ENCODE peak calls at places on chromosomes 11 and 22, in eight cellular contexts. One of them, this sample, is unnamed.
A peak's percentile ranks its signal among the peaks of the same experiment; 100 is the strongest.

GRCh38 chr11:25163421-25163820 is 666.6 kb downstream of the LUZP2 start:
- DNase-seq in effector CD4-positive, alpha-beta T cell: no peak
- DNase-seq in SK-N-DZ: no peak
- DNase-seq in OCI-LY7: no peak
- DNase-seq in H7: no peak
- DNase-seq in NB4: no peak
- DNase-seq in activated naive CD4-positive, alpha-beta T cell treated with anti-CD3 and anti-CD28 coated beads, Interleukin-2, amount 10 ng/mL, durations not matched to agents 7 days and 5 days: no peak
- DNase-seq in fibroblast of villous mesenchyme: no peak
- DNase-seq in this sample: no peak

GRCh38 chr11:34870548-34871209 is 45.5 kb downstream of the APIP start:
- DNase-seq in effector CD4-positive, alpha-beta T cell: no peak
- DNase-seq in SK-N-DZ: no peak
- DNase-seq in OCI-LY7: no peak
- DNase-seq in H7: no peak
- DNase-seq in NB4: no peak
- DNase-seq in activated naive CD4-positive, alpha-beta T cell treated with anti-CD3 and anti-CD28 coated beads, Interleukin-2, amount 10 ng/mL, durations not matched to agents 7 days and 5 days: no peak
- DNase-seq in fibroblast of villous mesenchyme: no peak
- DNase-seq in this sample: no peak

GRCh38 chr11:3195251-3196160 is 23.1 kb downstream of the MRGPRG start:
- DNase-seq in effector CD4-positive, alpha-beta T cell: no peak
- DNase-seq in SK-N-DZ: peak; percentile 62
- DNase-seq in OCI-LY7: no peak
- DNase-seq in H7: peak; percentile 82
- DNase-seq in NB4: peak; percentile 57
- DNase-seq in activated naive CD4-positive, alpha-beta T cell treated with anti-CD3 and anti-CD28 coated beads, Interleukin-2, amount 10 ng/mL, durations not matched to agents 7 days and 5 days: no peak
- DNase-seq in fibroblast of villous mesenchyme: peak; percentile 47
- DNase-seq in this sample: no peak

GRCh38 chr22:27992294-27993165 is 73.5 kb upstream of the PITPNB start:
- DNase-seq in effector CD4-positive, alpha-beta T cell: no peak
- DNase-seq in SK-N-DZ: no peak
- DNase-seq in OCI-LY7: no peak
- DNase-seq in H7: peak; percentile 83
- DNase-seq in NB4: no peak
- DNase-seq in activated naive CD4-positive, alpha-beta T cell treated with anti-CD3 and anti-CD28 coated beads, Interleukin-2, amount 10 ng/mL, durations not matched to agents 7 days and 5 days: peak; percentile 3
- DNase-seq in fibroblast of villous mesenchyme: no peak
- DNase-seq in this sample: no peak

GRCh38 chr22:27554841-27555456 is 246.6 kb downstream of the MN1 start:
- DNase-seq in effector CD4-positive, alpha-beta T cell: no peak
- DNase-seq in SK-N-DZ: no peak
- DNase-seq in OCI-LY7: no peak
- DNase-seq in H7: no peak
- DNase-seq in NB4: no peak
- DNase-seq in activated naive CD4-positive, alpha-beta T cell treated with anti-CD3 and anti-CD28 coated beads, Interleukin-2, amount 10 ng/mL, durations not matched to agents 7 days and 5 days: no peak
- DNase-seq in fibroblast of villous mesenchyme: no peak
- DNase-seq in this sample: no peak

GRCh38 chr11:85628771-85629341 is 463 bp downstream of the TMEM126B start:
- DNase-seq in effector CD4-positive, alpha-beta T cell: no peak
- DNase-seq in SK-N-DZ: no peak
- DNase-seq in OCI-LY7: no peak
- DNase-seq in H7: no peak
- DNase-seq in NB4: no peak
- DNase-seq in activated naive CD4-positive, alpha-beta T cell treated with anti-CD3 and anti-CD28 coated beads, Interleukin-2, amount 10 ng/mL, durations not matched to agents 7 days and 5 days: peak; percentile 25
- DNase-seq in fibroblast of villous mesenchyme: no peak
- DNase-seq in this sample: no peak

GRCh38 chr11:8759634-8760033 is 77.0 kb downstream of the RPL27A start:
- DNase-seq in effector CD4-positive, alpha-beta T cell: no peak
- DNase-seq in SK-N-DZ: no peak
- DNase-seq in OCI-LY7: no peak
- DNase-seq in H7: no peak
- DNase-seq in NB4: no peak
- DNase-seq in activated naive CD4-positive, alpha-beta T cell treated with anti-CD3 and anti-CD28 coated beads, Interleukin-2, amount 10 ng/mL, durations not matched to agents 7 days and 5 days: no peak
- DNase-seq in fibroblast of villous mesenchyme: no peak
- DNase-seq in this sample: no peak

GRCh38 chr11:94511932-94512781 is at the start of gene C11orf97:
- DNase-seq in effector CD4-positive, alpha-beta T cell: no peak
- DNase-seq in SK-N-DZ: peak; percentile 69
- DNase-seq in OCI-LY7: no peak
- DNase-seq in H7: peak; percentile 86
- DNase-seq in NB4: peak; percentile 75
- DNase-seq in activated naive CD4-positive, alpha-beta T cell treated with anti-CD3 and anti-CD28 coated beads, Interleukin-2, amount 10 ng/mL, durations not matched to agents 7 days and 5 days: peak; percentile 70
- DNase-seq in fibroblast of villous mesenchyme: peak; percentile 24
- DNase-seq in this sample: peak; percentile 34

GRCh38 chr11:108680267-108680666 is 15.4 kb downstream of the DDX10 start:
- DNase-seq in effector CD4-positive, alpha-beta T cell: no peak
- DNase-seq in SK-N-DZ: no peak
- DNase-seq in OCI-LY7: no peak
- DNase-seq in H7: no peak
- DNase-seq in NB4: no peak
- DNase-seq in activated naive CD4-positive, alpha-beta T cell treated with anti-CD3 and anti-CD28 coated beads, Interleukin-2, amount 10 ng/mL, durations not matched to agents 7 days and 5 days: no peak
- DNase-seq in fibroblast of villous mesenchyme: peak; percentile 11
- DNase-seq in this sample: no peak

GRCh38 chr22:48441553-48441850 is 1386.2 kb downstream of the BRD1 start:
- DNase-seq in effector CD4-positive, alpha-beta T cell: no peak
- DNase-seq in SK-N-DZ: no peak
- DNase-seq in OCI-LY7: no peak
- DNase-seq in H7: no peak
- DNase-seq in NB4: no peak
- DNase-seq in activated naive CD4-positive, alpha-beta T cell treated with anti-CD3 and anti-CD28 coated beads, Interleukin-2, amount 10 ng/mL, durations not matched to agents 7 days and 5 days: no peak
- DNase-seq in fibroblast of villous mesenchyme: no peak
- DNase-seq in this sample: no peak

GRCh38 chr22:23816552-23816976 is 22.2 kb downstream of the DERL3 start:
- DNase-seq in effector CD4-positive, alpha-beta T cell: no peak
- DNase-seq in SK-N-DZ: no peak
- DNase-seq in OCI-LY7: no peak
- DNase-seq in H7: no peak
- DNase-seq in NB4: no peak
- DNase-seq in activated naive CD4-positive, alpha-beta T cell treated with anti-CD3 and anti-CD28 coated beads, Interleukin-2, amount 10 ng/mL, durations not matched to agents 7 days and 5 days: no peak
- DNase-seq in fibroblast of villous mesenchyme: no peak
- DNase-seq in this sample: no peak

GRCh38 chr11:68263444-68264035 is 8.2 kb downstream of the C11orf24 start:
- DNase-seq in effector CD4-positive, alpha-beta T cell: no peak
- DNase-seq in SK-N-DZ: no peak
- DNase-seq in OCI-LY7: no peak
- DNase-seq in H7: no peak
- DNase-seq in NB4: no peak
- DNase-seq in activated naive CD4-positive, alpha-beta T cell treated with anti-CD3 and anti-CD28 coated beads, Interleukin-2, amount 10 ng/mL, durations not matched to agents 7 days and 5 days: no peak
- DNase-seq in fibroblast of villous mesenchyme: no peak
- DNase-seq in this sample: no peak

GRCh38 chr11:119796363-119797060 is 67.5 kb upstream of the NECTIN1 start:
- DNase-seq in effector CD4-positive, alpha-beta T cell: no peak
- DNase-seq in SK-N-DZ: no peak
- DNase-seq in OCI-LY7: no peak
- DNase-seq in H7: peak; percentile 65
- DNase-seq in NB4: no peak
- DNase-seq in activated naive CD4-positive, alpha-beta T cell treated with anti-CD3 and anti-CD28 coated beads, Interleukin-2, amount 10 ng/mL, durations not matched to agents 7 days and 5 days: no peak
- DNase-seq in fibroblast of villous mesenchyme: no peak
- DNase-seq in this sample: no peak

GRCh38 chr11:15629690-15630321 is 515.1 kb downstream of the INSC start:
- DNase-seq in effector CD4-positive, alpha-beta T cell: no peak
- DNase-seq in SK-N-DZ: no peak
- DNase-seq in OCI-LY7: peak; percentile 11
- DNase-seq in H7: peak; percentile 43
- DNase-seq in NB4: peak; percentile 43
- DNase-seq in activated naive CD4-positive, alpha-beta T cell treated with anti-CD3 and anti-CD28 coated beads, Interleukin-2, amount 10 ng/mL, durations not matched to agents 7 days and 5 days: peak; percentile 21
- DNase-seq in fibroblast of villous mesenchyme: peak; percentile 42
- DNase-seq in this sample: no peak

GRCh38 chr22:36362819-36363377 is 24.9 kb downstream of the MYH9 start:
- DNase-seq in effector CD4-positive, alpha-beta T cell: no peak
- DNase-seq in SK-N-DZ: no peak
- DNase-seq in OCI-LY7: no peak
- DNase-seq in H7: no peak
- DNase-seq in NB4: no peak
- DNase-seq in activated naive CD4-positive, alpha-beta T cell treated with anti-CD3 and anti-CD28 coated beads, Interleukin-2, amount 10 ng/mL, durations not matched to agents 7 days and 5 days: no peak
- DNase-seq in fibroblast of villous mesenchyme: no peak
- DNase-seq in this sample: peak; percentile 23

This sample was measured in T-helper 17 cell.